ENCODE peak calls at places on chromosome 13, in seven cellular contexts. H is GM23248; N is caudate nucleus; A is heart right ventricle; W is effector memory CD4-positive, alpha-beta T cell; R is heart left ventricle; I is CD4-positive, alpha-beta T cell. B is an unnamed sample.

GRCh38 chr13:108269601-108270328 is at the start of gene TNFSF13B:
- DNase-seq in H (peak), N (peak), A (peak), W (peak), R (peak), I (peak), B (no peak)

GRCh38 chr13:48404952-48405351 is 8.0 kb downstream of the LPAR6 start:
- DNase-seq in H (peak), N (no peak), A (no peak), W (no peak), R (no peak), I (no peak), B (no peak)

GRCh38 chr13:48780713-48781341 is 127.1 kb downstream of the CYSLTR2 start:
- DNase-seq in H (no peak), N (no peak), A (no peak), W (no peak), R (no peak), I (no peak), B (no peak)

GRCh38 chr13:76512676-76513277 is 373.4 kb downstream of the KCTD12 start:
- DNase-seq in H (peak), N (no peak), A (peak), W (no peak), R (no peak), I (no peak), B (peak)

GRCh38 chr13:46160474-46161066 is 21.4 kb downstream of the LCP1 start:
- DNase-seq in H (peak), N (no peak), A (peak), W (no peak), R (no peak), I (peak), B (no peak)

GRCh38 chr13:94776956-94777355 is 64.6 kb upstream of the SOX21 start:
- DNase-seq in H (no peak), N (no peak), A (no peak), W (no peak), R (no peak), I (no peak), B (no peak)

GRCh38 chr13:32212420-32212819 is 102.7 kb downstream of the ZAR1L start:
- DNase-seq in H (peak), N (no peak), A (no peak), W (no peak), R (no peak), I (no peak), B (no peak)

GRCh38 chr13:45016792-45017425 is 27.6 kb downstream of the GPALPP1 start:
- DNase-seq in H (no peak), N (no peak), A (no peak), W (no peak), R (no peak), I (no peak), B (no peak)

GRCh38 chr13:19597523-19597922 is 35.9 kb upstream of the MPHOSPH8 start:
- DNase-seq in H (peak), N (no peak), A (no peak), W (no peak), R (no peak), I (no peak), B (peak)
- H3K27ac ChIP-seq in H (no peak), N (no peak), A (no peak), W (no peak), R (no peak), I (no peak), B (peak)

DNA sequence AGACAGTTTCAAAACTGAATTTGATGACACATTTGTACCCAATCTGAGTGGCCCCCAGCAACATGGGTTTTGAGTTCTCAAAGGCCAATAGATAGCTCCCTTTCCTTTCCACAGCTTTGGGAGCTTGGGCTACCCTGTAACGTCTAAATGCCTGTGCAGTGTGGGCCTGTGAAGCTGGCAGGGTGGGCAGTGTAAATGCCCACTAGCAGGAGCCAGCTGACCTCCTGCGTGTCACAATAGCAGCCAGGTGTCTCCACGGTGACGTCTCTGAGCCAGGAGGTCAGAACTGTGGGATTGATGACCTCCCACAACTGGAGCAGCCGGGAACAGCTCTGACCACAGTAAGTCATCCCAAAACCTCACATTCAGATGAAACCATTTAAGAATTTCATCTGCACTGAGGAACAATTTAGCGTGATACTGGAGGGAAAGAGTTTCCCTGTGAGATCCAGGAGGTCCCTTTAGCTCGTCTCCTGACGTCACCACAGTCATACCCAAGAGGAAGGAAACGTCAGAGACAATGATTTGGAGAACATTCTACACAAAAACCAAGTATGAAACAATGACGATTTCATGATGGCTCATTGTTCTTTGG is at the start of gene IPO5:
- DNase-seq in H (peak), N (no peak), A (no peak), W (no peak), R (no peak), I (no peak), B (no peak)
- H3K27ac ChIP-seq in H (no peak), N (no peak), A (no peak), W (no peak), R (no peak), I (no peak), B (no peak)

DNA sequence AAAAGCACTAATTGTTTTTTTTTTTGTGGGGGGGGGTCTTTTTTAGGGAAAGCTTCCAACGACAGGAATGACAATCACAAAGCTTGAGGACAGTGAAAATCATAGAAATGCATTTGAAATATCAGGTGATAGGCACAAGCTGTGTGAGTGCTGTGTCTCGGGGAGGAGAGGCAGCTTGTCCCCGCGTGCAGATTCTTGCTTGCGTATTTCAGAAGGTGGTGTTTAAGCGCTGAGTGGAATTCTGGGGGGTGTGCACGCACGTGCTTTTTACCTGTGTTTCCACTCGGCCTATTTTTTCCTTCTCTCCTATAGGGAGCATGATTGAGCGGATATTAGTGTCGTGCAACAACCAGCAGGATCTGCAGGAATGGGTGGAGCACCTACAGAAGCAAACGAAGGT is 40.2 kb upstream of the TEX29 start:
- DNase-seq in H (no peak), N (no peak), A (no peak), W (no peak), R (no peak), I (no peak), B (no peak)
- H3K27ac ChIP-seq in H (peak), N (no peak), A (peak), W (no peak), R (no peak), I (no peak), B (no peak)

GRCh38 chr13:24652346-24652745 is 27.9 kb upstream of the ATP12A start:
- DNase-seq in H (no peak), N (no peak), A (no peak), W (no peak), R (no peak), I (no peak), B (no peak)
- H3K27ac ChIP-seq in H (no peak), N (no peak), A (no peak), W (no peak), R (no peak), I (no peak), B (peak)

GRCh38 chr13:52882803-52883202 is 34.4 kb upstream of the PCDH8 start:
- DNase-seq in H (no peak), N (no peak), A (no peak), W (no peak), R (no peak), I (no peak), B (no peak)
- H3K27ac ChIP-seq in H (no peak), N (no peak), A (no peak), W (no peak), R (no peak), I (no peak), B (no peak)

GRCh38 chr13:110249326-110249725 is 57.6 kb downstream of the COL4A1 start:
- DNase-seq in H (no peak), N (no peak), A (no peak), W (no peak), R (no peak), I (no peak), B (no peak)

GRCh38 chr13:110246530-110246929 is 60.4 kb downstream of the COL4A1 start:
- DNase-seq in H (no peak), N (no peak), A (no peak), W (no peak), R (no peak), I (no peak), B (no peak)

GRCh38 chr13:110251227-110251791 is 55.6 kb downstream of the COL4A1 start:
- DNase-seq in H (no peak), N (no peak), A (no peak), W (no peak), R (no peak), I (no peak), B (no peak)

GRCh38 chr13:110250258-110250891 is 56.6 kb downstream of the COL4A1 start:
- DNase-seq in H (peak), N (no peak), A (peak), W (no peak), R (peak), I (no peak), B (no peak)

DNA sequence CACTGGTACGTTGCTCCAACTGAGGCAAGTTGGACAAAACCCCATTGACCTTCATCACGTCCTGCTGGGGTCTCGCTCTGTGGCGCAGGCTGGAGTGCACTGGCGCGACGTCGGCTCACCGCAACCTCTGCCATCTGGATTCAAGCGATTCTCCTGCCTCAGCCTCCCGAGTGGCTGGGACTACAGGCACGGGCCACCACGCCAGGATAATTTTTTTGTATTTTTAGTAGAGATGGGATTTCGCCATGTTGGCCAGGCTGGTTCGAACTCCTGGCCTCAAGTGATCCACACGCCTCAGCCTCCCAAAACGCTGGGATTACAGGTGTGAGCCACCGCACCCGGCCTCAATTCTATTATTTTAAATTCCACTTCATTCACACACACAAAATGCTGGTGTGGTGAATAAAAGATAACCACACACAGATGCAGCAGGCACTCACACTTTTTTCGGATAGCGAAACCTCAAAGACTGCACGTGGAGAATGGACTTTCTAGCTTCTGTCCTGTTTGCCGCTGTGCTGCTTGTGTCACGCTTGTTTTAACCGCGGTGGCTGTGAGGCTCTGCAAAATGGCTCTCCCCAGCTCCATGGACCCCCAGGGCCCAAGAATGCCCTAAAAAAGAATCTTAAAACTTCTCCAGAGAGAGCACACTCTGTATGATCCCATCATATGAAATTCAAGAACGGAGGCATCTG is 58.4 kb downstream of the COL4A1 start:
- DNase-seq in H (no peak), N (no peak), A (peak), W (no peak), R (no peak), I (no peak), B (no peak)
- H3K27ac ChIP-seq in H (no peak), N (no peak), A (peak), W (no peak), R (peak), I (no peak), B (no peak)

DNA sequence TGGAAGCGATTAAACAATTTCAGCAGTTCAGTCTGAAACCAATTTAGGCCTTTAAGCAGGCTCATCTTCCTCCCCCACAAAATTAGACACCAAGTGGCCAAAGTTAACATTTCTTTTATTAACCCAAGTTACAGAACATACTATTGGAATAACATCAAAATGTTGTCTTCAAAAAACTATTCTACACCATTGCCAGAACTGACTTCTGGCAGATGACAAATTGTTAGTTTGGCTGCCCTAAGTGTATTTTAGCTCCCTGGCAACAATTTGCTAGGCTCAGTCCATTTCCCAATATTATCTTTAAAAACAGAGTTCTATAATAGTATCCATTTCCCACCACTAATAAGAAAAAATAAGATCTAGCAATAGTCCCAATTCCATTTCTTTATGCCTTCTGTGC is 107.8 kb downstream of the SGCG start:
- DNase-seq in H (peak), N (no peak), A (no peak), W (no peak), R (no peak), I (no peak), B (no peak)
- H3K27ac ChIP-seq in H (peak), N (no peak), A (peak), W (no peak), R (no peak), I (no peak), B (no peak)

GRCh38 chr13:98480915-98481510 is 95.9 kb downstream of the STK24 start:
- DNase-seq in H (no peak), N (no peak), A (no peak), W (no peak), R (peak), I (no peak), B (no peak)
- H3K27ac ChIP-seq in H (no peak), N (no peak), A (peak), W (peak), R (peak), I (no peak), B (peak)

GRCh38 chr13:50055454-50055853 is 40.2 kb downstream of the KCNRG start:
- DNase-seq in H (no peak), N (no peak), A (no peak), W (no peak), R (no peak), I (no peak), B (no peak)
- H3K27ac ChIP-seq in H (no peak), N (no peak), A (no peak), W (no peak), R (peak), I (no peak), B (no peak)

GRCh38 chr13:43876366-43876765 is 3.2 kb downstream of the CCDC122 start:
- DNase-seq in H (no peak), N (no peak), A (no peak), W (no peak), R (no peak), I (no peak), B (no peak)
- H3K27ac ChIP-seq in H (no peak), N (no peak), A (no peak), W (no peak), R (no peak), I (no peak), B (no peak)